ENCODE peak calls at places on chromosomes 13 and 19, in seven cellular contexts. R is lower lobe of right lung, V is brain microvascular endothelial cell, W is breast epithelium, S is ovary, L is tibial nerve, M is H1. P is an unnamed sample.
A peak's percentile ranks its signal among the peaks of the same experiment; 100 is the strongest.

GRCh38 chr13:39601636-39602035 is 1.4 kb downstream of the LHFPL6 start:
- DNase-seq in R (no peak), V (no peak), W (no peak), S (no peak), L (no peak), M (no peak), P (no peak)

GRCh38 chr13:36998624-36999041 is 507 bp downstream of the ALG5 start:
- DNase-seq in R (peak; percentile 49), V (no peak), W (no peak), S (peak; percentile 50), L (no peak), M (no peak), P (peak; percentile 43)

GRCh38 chr13:101712026-101712348 is 259.5 kb downstream of the ITGBL1 start:
- DNase-seq in R (no peak), V (no peak), W (no peak), S (no peak), L (no peak), M (no peak), P (no peak)

GRCh38 chr13:80787604-80788003 is 446.7 kb upstream of the SPRY2 start:
- DNase-seq in R (no peak), V (no peak), W (no peak), S (no peak), L (no peak), M (no peak), P (no peak)

GRCh38 chr13:51806571-51806970 is 2.6 kb upstream of the DHRS12 start:
- DNase-seq in R (no peak), V (peak; percentile 28), W (no peak), S (no peak), L (peak; percentile 50), M (no peak), P (no peak)

GRCh38 chr13:68066879-68067513 is 836.9 kb upstream of the PCDH9 start:
- DNase-seq in R (no peak), V (no peak), W (no peak), S (no peak), L (no peak), M (no peak), P (no peak)

GRCh38 chr13:113106666-113107065 is 1.1 kb downstream of the F7 start:
- DNase-seq in R (no peak), V (no peak), W (no peak), S (no peak), L (no peak), M (no peak), P (no peak)

GRCh38 chr13:91722267-91722884 is 324.0 kb downstream of the GPC5 start:
- DNase-seq in R (no peak), V (peak; percentile 15), W (no peak), S (no peak), L (no peak), M (no peak), P (no peak)

GRCh38 chr13:29937836-29938235 is 87.4 kb upstream of the UBL3 start:
- DNase-seq in R (no peak), V (no peak), W (no peak), S (no peak), L (no peak), M (no peak), P (no peak)

GRCh38 chr13:19052931-19053330 is 128.7 kb downstream of the TUBA3C start:
- DNase-seq in R (no peak), V (no peak), W (no peak), S (no peak), L (no peak), M (no peak), P (no peak)

GRCh38 chr13:41837668-41838067 is 123.2 kb downstream of the VWA8 start:
- DNase-seq in R (no peak), V (no peak), W (no peak), S (no peak), L (no peak), M (no peak), P (no peak)
- H3K27ac ChIP-seq in R (no peak overlapping the region), V (peak overlapping the region; percentile 16), W (no peak overlapping the region), S (no peak overlapping the region), L (no peak overlapping the region), M (no peak overlapping the region), P (no peak overlapping the region)

DNA sequence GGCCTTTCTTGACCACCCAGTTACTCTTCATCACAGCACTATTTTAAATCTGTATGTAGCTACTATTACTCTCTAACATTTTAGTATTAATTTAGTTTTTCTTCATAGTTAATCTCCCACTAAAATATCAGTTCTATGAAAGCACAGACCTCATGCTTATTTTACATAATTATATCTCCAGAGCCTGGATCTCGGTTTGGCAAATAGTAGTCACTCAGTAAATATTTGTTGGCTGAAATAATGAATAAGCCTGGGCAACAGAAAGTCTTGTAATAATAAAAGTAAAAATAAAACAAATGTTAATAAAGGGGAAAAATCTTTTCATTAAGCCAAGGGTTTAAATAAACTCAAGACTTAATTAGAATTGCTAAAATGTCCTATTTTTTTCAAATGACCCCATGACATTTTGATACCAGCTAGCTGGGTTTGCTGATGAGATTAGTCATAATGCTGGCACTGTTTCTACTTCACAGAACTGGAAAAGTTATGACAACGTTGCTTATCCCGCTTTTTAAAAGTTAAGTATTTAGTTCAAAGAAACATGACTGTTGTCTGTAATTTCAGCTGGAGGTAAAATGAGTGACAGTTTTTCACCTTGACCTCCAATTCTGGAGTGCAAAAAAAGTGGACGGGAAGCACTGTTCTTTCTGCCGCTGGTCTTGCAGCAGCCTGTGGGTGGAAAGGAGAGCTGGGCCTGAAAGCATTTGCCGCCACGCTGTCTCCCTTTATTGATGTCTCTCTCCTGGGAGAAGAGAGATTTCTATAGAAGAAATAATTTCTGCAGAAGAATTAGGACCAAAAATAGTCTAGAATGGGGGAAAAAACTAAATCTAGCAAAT is 85.2 kb upstream of the SPATA13 start:
- DNase-seq in R (no peak), V (no peak), W (no peak), S (no peak), L (no peak), M (no peak), P (no peak)
- H3K27ac ChIP-seq in R (peak overlapping the region; percentile 22), V (no peak overlapping the region), W (peak overlapping the region; percentile 44), S (no peak overlapping the region), L (no peak overlapping the region), M (no peak overlapping the region), P (no peak overlapping the region)

GRCh38 chr19:16327911-16328823 is 3.5 kb downstream of the KLF2 start:
- DNase-seq in R (peak; percentile 92), V (no peak), W (peak; percentile 62), S (peak; percentile 75), L (peak; percentile 92), M (no peak), P (no peak)
- H3K27ac ChIP-seq in R (peak overlapping the region; percentile 98), V (no peak overlapping the region), W (peak overlapping the region; percentile 98), S (peak overlapping the region; percentile 89), L (peak overlapping the region; percentile 98), M (no peak overlapping the region), P (peak overlapping the region; percentile 85)

GRCh38 chr19:38362076-38362945 is 12.1 kb upstream of the PSMD8 start:
- DNase-seq in R (peak; percentile 95), V (peak; percentile 62), W (peak; percentile 81), S (peak; percentile 62), L (peak; percentile 59), M (peak; percentile 71), P (no peak)
- H3K27ac ChIP-seq in R (peak overlapping the region; percentile 19), V (no peak overlapping the region), W (peak overlapping the region; percentile 76), S (no peak overlapping the region), L (peak overlapping the region; percentile 17), M (no peak overlapping the region), P (no peak overlapping the region)

GRCh38 chr19:18765224-18765623 is 25.9 kb downstream of the COMP start:
- DNase-seq in R (no peak), V (no peak), W (no peak), S (no peak), L (no peak), M (no peak), P (no peak)
- H3K27ac ChIP-seq in R (no peak overlapping the region), V (no peak overlapping the region), W (no peak overlapping the region), S (no peak overlapping the region), L (no peak overlapping the region), M (no peak overlapping the region), P (no peak overlapping the region)

GRCh38 chr19:343451-343931 is 1.1 kb downstream of the MIER2 start:
- DNase-seq in R (no peak), V (no peak), W (no peak), S (no peak), L (no peak), M (no peak), P (no peak)
- H3K27ac ChIP-seq in R (peak overlapping the region; percentile 82), V (peak overlapping the region; percentile 85), W (peak overlapping the region; percentile 90), S (no peak overlapping the region), L (peak overlapping the region; percentile 83), M (no peak overlapping the region), P (no peak overlapping the region)

GRCh38 chr19:6068711-6069110 is 41.6 kb downstream of the RFX2 start:
- DNase-seq in R (no peak), V (no peak), W (no peak), S (peak; percentile 63), L (no peak), M (no peak), P (no peak)

GRCh38 chr19:6067975-6068374 is 42.3 kb downstream of the RFX2 start:
- DNase-seq in R (no peak), V (no peak), W (no peak), S (no peak), L (no peak), M (no peak), P (no peak)

GRCh38 chr19:6064703-6065073 is 45.6 kb downstream of the RFX2 start:
- DNase-seq in R (no peak), V (no peak), W (no peak), S (no peak), L (no peak), M (no peak), P (no peak)

GRCh38 chr19:6065685-6066365 is 44.5 kb downstream of the RFX2 start:
- DNase-seq in R (peak; percentile 73), V (no peak), W (no peak), S (no peak), L (no peak), M (no peak), P (no peak)

DNA sequence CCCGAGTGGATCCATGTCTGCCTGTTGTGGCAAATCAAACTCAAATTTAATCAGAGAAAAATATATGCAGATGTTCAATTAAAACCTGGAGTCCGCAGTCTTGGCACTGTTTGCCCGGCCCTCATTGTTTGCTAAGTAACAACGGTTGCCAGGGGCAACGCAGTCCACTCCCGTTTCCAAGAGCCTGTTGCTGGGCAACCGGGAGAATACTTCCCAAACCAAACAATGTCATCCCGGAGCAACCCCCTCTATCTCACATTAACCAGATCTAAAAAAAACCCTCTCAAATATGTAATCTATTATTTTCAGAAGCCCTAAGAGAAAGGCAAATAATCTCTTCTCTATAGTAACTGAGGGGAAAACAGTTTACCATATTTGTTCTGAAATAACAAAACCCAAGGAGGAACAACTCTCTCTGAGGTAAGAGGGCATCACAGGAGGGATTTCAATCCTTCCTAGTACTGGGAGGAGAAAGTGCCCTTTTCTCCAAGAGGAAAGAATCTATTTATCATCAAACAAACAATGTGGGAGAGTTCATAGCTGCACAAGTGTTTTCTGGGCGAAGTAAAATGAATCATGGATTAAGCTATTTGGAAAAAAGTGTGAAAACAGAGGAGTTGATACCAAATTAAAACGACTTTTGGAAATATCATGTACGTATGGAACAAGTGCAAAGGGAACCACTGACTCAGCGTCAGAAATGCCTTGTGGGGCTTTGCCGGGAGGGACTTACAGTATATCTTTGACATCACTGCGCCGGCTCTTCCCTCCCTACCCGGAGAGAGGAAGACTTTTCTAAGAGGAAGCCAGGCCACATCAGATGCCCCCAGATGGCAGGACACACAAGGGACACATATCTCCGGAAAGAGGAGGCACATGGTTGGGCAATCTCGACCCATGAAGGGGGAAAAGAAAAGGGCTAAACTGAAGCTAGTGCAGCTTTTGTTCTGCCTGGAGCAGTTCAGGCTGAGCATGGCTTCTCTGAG is 43.3 kb downstream of the RFX2 start:
- DNase-seq in R (peak; percentile 95), V (peak; percentile 94), W (peak; percentile 93), S (peak; percentile 91), L (peak; percentile 88), M (no peak), P (peak; percentile 20)
- H3K27ac ChIP-seq in R (peak overlapping the region; percentile 96), V (peak overlapping the region; percentile 49), W (peak overlapping the region; percentile 90), S (peak overlapping the region; percentile 2), L (peak overlapping the region; percentile 88), M (peak overlapping the region; percentile 80), P (peak overlapping the region; percentile 87)

P was measured in caudate nucleus.